ENCODE peak calls at places on chromosomes 2 and 18, in six cellular contexts. A is right lobe of liver, E is prostate gland, S is sigmoid colon, V is tibial nerve, D is A549. P is an unnamed sample. For H3K4me1, the result is how much of the 10 kb centered on the place peaks cover.

GRCh38 chr2:104969564-104969963 is 68.3 kb upstream of the MRPS9 start:
- DNase-seq in A (no peak), S (no peak), D (no peak), V (no peak), E (no peak), P (no peak)

GRCh38 chr2:67600946-67601345 is 203.8 kb downstream of the ETAA1 start:
- DNase-seq in A (no peak), D (no peak), V (no peak), S (no peak), E (no peak), P (no peak)

GRCh38 chr18:36572135-36572856 is 256.5 kb downstream of the TPGS2 start:
- DNase-seq in V (peak), A (no peak), S (no peak), E (peak), D (peak), P (no peak)

GRCh38 chr2:126898636-126899035 is at the start of gene TEX51:
- DNase-seq in S (no peak), A (no peak), V (no peak), E (no peak), D (no peak), P (peak)

GRCh38 chr2:2191110-2191707 is 139.9 kb downstream of the MYT1L start:
- DNase-seq in S (no peak), E (no peak), V (no peak), A (no peak), D (no peak), P (no peak)

GRCh38 chr2:3463914-3464313 is 55.4 kb downstream of the ADI1 start:
- DNase-seq in D (no peak), S (no peak), A (no peak), V (peak), E (no peak), P (no peak)

GRCh38 chr2:164913640-164914346 is 41.5 kb downstream of the SLC38A11 start:
- DNase-seq in E (no peak), V (no peak), A (no peak), D (no peak), S (no peak), P (no peak)

GRCh38 chr2:173204316-173204715 is 128.7 kb downstream of the MAP3K20 start:
- DNase-seq in D (no peak), V (no peak), S (no peak), E (no peak), A (no peak), P (no peak)

GRCh38 chr2:108971661-108972566 is 17.1 kb downstream of the EDAR start:
- DNase-seq in S (no peak), V (peak), A (peak), D (peak), E (no peak), P (peak)

GRCh38 chr2:24824071-24824588 is 30.9 kb downstream of the CENPO start:
- DNase-seq in S (peak), V (no peak), D (no peak), A (no peak), E (no peak), P (no peak)

GRCh38 chr2:172080641-172081230 is 4.6 kb upstream of the DLX1 start:
- DNase-seq in E (no peak), A (no peak), S (no peak), D (no peak), V (no peak), P (no peak)

GRCh38 chr18:55053976-55054375 is 94.7 kb upstream of the CCDC68 start:
- DNase-seq in E (no peak), V (no peak), D (no peak), A (no peak), S (no peak), P (no peak)

GRCh38 chr18:45169610-45170009 is 445.7 kb upstream of the SLC14A2 start:
- DNase-seq in S (peak), D (no peak), E (no peak), A (no peak), V (peak), P (no peak)

GRCh38 chr2:137847443-137847842 is 116.8 kb upstream of the HNMT start:
- DNase-seq in A (no peak), S (no peak), V (no peak), E (no peak), D (no peak), P (no peak)

GRCh38 chr2:41947701-41948396 is 100.0 kb upstream of the PKDCC start:
- DNase-seq in E (no peak), S (no peak), V (no peak), A (no peak), D (no peak), P (no peak)

GRCh38 chr2:223313101-223313500 is 261.1 kb downstream of the KCNE4 start:
- DNase-seq in A (no peak), D (no peak), E (no peak), V (no peak), S (no peak), P (no peak)

GRCh38 chr2:10355471-10356458 is 53.1 kb downstream of the HPCAL1 start:
- DNase-seq in V (no peak), S (no peak), E (no peak), A (no peak), D (no peak), P (no peak)

GRCh38 chr18:77321823-77322805 is 72.5 kb downstream of the GALR1 start:
- DNase-seq in D (no peak), A (peak), V (no peak), S (no peak), E (no peak), P (no peak)

GRCh38 chr18:11581286-11581685 is 28.1 kb upstream of the SLC35G4 start:
- DNase-seq in V (no peak), D (no peak), S (no peak), A (no peak), E (no peak), P (no peak)

DNA sequence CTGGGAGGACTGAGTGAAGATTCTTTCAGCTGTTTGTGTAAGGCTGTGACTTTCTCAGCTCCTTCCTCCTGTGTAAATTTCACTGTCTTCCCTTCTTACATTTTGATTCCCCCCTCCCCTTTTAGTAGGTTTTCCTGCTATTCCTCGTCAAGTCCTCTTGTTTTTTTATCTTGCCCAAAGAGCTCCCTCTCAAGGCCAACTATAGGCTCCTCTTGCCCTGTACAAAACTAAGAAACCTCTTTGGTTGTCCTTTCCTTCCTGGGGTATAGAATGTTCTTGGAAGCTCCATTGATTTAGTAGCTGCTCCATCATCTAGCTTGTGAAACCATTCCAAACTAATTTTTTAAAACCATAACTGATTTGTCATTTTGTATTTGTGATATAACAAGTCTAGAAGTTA is 7.3 kb downstream of the CCDC121 start:
- DNase-seq in E (no peak), A (no peak), S (no peak), V (no peak), D (no peak), P (no peak)
- H3K27ac ChIP-seq in E (no peak), A (no peak), S (no peak), V (no peak), D (no peak), P (no peak)

DNA sequence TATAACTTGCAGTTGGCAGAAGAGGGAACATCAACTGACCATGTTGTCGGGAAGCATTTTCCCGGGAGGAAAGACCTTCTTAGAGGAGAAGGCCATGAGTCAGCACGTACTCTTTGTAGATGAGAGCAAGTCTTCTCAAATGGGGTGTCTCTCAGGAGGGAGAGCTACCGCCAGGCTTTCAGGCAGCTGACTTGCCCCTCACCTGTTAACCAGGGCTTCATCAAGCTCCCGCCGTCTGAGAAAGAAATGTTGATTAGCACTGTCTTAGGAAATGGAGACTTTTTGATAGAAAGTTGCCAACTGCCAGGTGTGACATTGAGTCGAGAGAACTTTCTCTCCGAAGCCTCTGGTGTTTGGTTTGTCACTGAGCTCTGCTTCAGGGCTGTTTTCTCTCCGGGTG is 196.1 kb downstream of the ZNF407 start:
- DNase-seq in A (no peak), D (no peak), E (no peak), V (no peak), S (no peak), P (no peak)
- H3K4me1 ChIP-seq in A (under half), D (under half), E (under half), V (under half), S (under half), P (under half)

DNA sequence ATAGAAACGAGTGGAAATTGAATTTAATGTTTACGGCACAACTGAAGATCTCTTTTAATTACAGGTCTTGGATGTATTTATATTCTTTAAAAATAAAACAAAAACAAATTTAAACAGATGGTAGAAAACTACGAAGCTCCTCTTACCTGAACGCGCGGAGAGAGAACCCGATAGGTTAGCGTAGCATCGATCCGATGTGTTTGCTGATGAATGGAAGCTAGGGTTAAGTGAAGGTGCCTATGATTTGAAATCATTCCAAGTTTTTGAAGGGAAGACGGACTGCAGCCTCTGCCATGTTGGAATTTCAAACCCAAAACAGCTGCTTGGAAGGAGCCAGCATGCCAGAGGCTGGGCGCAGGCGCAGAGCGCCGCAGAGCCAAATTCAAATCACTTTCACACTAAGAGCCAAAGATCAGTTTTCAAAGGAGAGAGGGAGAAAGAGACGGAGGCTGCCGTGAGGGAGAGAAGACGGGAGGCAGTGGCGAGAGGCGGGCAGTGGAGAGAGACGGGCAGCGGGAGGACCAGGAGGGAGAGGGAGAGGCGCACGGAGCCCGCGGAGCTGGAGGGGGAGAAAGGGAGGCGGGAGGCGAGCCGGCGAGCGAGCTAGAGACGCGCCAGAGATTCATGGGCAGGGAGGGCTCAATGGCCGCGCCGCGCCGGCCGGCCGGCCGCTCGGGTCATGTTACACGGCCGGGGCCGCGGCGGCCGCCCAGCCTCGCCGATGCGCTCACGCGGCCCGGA is at the start of gene FIGN:
- DNase-seq in E (peak), A (peak), S (peak), V (peak), D (peak), P (peak)
- TF ChIP-seq POLR2A in E (no peak), A (peak), S (peak), V (peak), D (peak), P (no peak)

GRCh38 chr2:128196026-128196822 is 105.2 kb downstream of the UGGT1 start:
- DNase-seq in D (no peak), E (peak), S (peak), V (no peak), A (no peak), P (no peak)
- H3K27ac ChIP-seq in D (no peak), E (no peak), S (peak), V (no peak), A (no peak), P (no peak)

GRCh38 chr2:28405537-28405936 is 12.9 kb downstream of the FOSL2 start:
- DNase-seq in D (no peak), S (peak), A (no peak), E (no peak), V (no peak), P (no peak)
- H3K4me1 ChIP-seq in D (half or more), S (under half), A (under half), E (under half), V (half or more), P (under half)

GRCh38 chr18:50716902-50717301 is 102.9 kb downstream of the MRO start:
- DNase-seq in E (no peak), A (no peak), V (no peak), D (no peak), S (no peak), P (no peak)

GRCh38 chr18:50722311-50722710 is 97.5 kb downstream of the MRO start:
- DNase-seq in S (no peak), A (no peak), D (no peak), V (no peak), E (no peak), P (no peak)

GRCh38 chr18:50719471-50719987 is 100.3 kb downstream of the MRO start:
- DNase-seq in E (no peak), V (no peak), D (no peak), A (no peak), S (no peak), P (no peak)

GRCh38 chr18:50721006-50721405 is 98.8 kb downstream of the MRO start:
- DNase-seq in E (no peak), V (no peak), S (no peak), A (no peak), D (no peak), P (no peak)

DNA sequence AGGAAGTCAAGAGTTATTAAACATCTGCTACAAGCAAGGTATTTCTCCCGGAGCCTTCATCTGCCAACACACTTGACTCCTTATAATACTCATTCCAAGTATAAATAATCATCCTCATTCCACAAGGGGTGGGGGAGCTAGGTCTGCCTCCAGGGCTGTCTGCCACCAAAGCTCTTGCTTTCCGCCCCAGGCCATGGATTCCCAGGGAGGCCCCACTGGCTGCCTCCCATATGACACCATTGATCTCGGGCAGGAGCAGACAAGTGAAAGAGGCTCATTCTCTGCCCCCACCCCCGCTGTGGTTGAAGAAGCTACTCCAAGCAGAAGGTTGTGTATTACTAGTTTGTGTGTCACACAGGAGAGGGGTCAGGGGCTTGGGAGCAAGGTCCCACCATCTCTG is 99.5 kb downstream of the MRO start:
- DNase-seq in D (no peak), A (no peak), S (no peak), V (no peak), E (no peak), P (no peak)
- TF ChIP-seq POLR2A in D (no peak), A (no peak), S (no peak), V (no peak), E (no peak), P (no peak)

GRCh38 chr2:64137996-64138395 is 6.2 kb downstream of the PELI1 start:
- DNase-seq in A (no peak), D (no peak), V (no peak), S (no peak), E (no peak), P (no peak)
- H3K27ac ChIP-seq in A (no peak), D (no peak), V (peak), S (no peak), E (peak), P (no peak)

DNA sequence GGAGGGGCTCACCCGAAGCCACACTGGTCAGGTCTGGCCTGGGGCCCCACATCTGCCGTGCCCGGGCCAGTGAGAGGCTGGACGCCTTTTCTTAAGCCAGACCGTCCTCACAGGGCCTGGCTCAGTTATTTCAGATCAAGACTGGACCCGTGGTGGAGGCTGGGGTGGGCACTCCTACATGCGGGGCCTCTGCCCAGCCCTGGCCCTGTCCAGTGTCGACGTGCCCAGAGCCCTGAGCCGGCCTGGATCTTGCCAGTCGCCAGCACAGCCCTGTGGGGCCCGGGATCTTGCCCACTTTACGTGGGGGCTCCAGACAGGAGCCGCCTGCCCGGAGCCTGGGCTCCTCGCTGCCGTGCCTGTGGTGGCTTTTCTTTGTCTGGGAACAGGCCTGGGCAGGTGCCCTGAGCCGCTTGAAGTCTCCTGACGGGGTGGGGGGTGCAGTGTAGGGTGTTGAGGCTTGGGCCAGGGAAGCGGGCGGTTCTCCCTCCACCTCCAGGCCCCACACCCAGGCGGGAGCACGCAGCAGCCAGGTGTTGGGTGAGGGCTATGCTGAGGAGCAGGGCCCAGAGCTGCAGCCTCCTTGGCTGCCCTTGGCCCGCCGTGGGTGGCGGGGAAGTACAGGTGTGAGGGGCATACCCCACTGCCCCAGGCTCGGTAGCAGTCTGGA is 6.0 kb downstream of the GPC1 start:
- DNase-seq in E (peak), V (no peak), D (no peak), A (no peak), S (no peak), P (no peak)
- H3K4me1 ChIP-seq in E (under half), V (under half), D (under half), A (under half), S (under half), P (under half)

GRCh38 chr2:46355756-46356155 is 58.5 kb downstream of the EPAS1 start:
- DNase-seq in V (no peak), A (no peak), E (no peak), S (no peak), D (no peak), P (no peak)
- TF ChIP-seq POLR2A in V (no peak), A (no peak), E (no peak), S (no peak), D (no peak), P (no peak)

GRCh38 chr2:189549440-189549832 is 31.1 kb downstream of the SLC40A1 start:
- DNase-seq in E (no peak), D (no peak), V (no peak), A (no peak), S (peak), P (no peak)
- H3K27ac ChIP-seq in E (no peak), D (peak), V (peak), A (peak), S (peak), P (no peak)